ENCODE peak calls at places on chromosomes 4 and X, in four cellular contexts. N, T, Z and D are unnamed samples.

GRCh38 chrX:31213941-31214340 is 142.1 kb upstream of the FTHL17 start:
- DNase-seq in N (peak), T (no peak), Z (no peak), D (peak)

GRCh38 chrX:154369453-154370299 is 4.8 kb downstream of the FLNA start:
- DNase-seq in N (peak), T (peak), Z (no peak), D (peak)

GRCh38 chr4:105060628-105061027 is 86.0 kb upstream of the TET2 start:
- DNase-seq in N (peak), T (no peak), Z (no peak), D (no peak)

GRCh38 chr4:93788712-93789111 is 39.8 kb upstream of the ATOH1 start:
- DNase-seq in N (peak), T (no peak), Z (no peak), D (peak)

GRCh38 chrX:40247382-40247781 is 149.6 kb upstream of the BCOR start:
- DNase-seq in N (no peak), T (no peak), Z (no peak), D (no peak)

GRCh38 chrX:40278340-40279090 is 180.8 kb upstream of the BCOR start:
- DNase-seq in N (peak), T (no peak), Z (no peak), D (no peak)

GRCh38 chrX:148659481-148659880 is 159.1 kb downstream of the AFF2 start:
- DNase-seq in N (no peak), T (no peak), Z (no peak), D (no peak)

GRCh38 chr4:150211016-150211415 is 132.8 kb downstream of the DCLK2 start:
- DNase-seq in N (no peak), T (no peak), Z (no peak), D (no peak)

GRCh38 chr4:48339642-48340041 is 1.7 kb upstream of the SLAIN2 start:
- DNase-seq in N (no peak), T (no peak), Z (no peak), D (no peak)

GRCh38 chr4:48370260-48371134 is 29.2 kb downstream of the SLAIN2 start:
- DNase-seq in N (no peak), T (peak), Z (no peak), D (no peak)

GRCh38 chrX:69117876-69118526 is 47.3 kb downstream of the PJA1 start:
- DNase-seq in N (no peak), T (no peak), Z (no peak), D (no peak)

GRCh38 chr4:11271263-11271662 is 157.4 kb downstream of the HS3ST1 start:
- DNase-seq in N (no peak), T (no peak), Z (no peak), D (no peak)

GRCh38 chrX:9340619-9341304 is 124.1 kb upstream of the TBL1X start:
- DNase-seq in N (peak), T (no peak), Z (no peak), D (peak)

GRCh38 chr4:1380368-1381151 is 25.7 kb downstream of the NKX1-1 start:
- DNase-seq in N (no peak), T (no peak), Z (no peak), D (no peak)

GRCh38 chrX:65697915-65698796 is 30.7 kb downstream of the MSN start:
- DNase-seq in N (peak), T (no peak), Z (no peak), D (no peak)

GRCh38 chr4:184979461-184980124 is 38.7 kb upstream of the HELT start:
- DNase-seq in N (no peak), T (no peak), Z (no peak), D (no peak)

GRCh38 chr4:37976513-37976912 is 16.3 kb downstream of the PTTG2 start:
- DNase-seq in N (peak), T (no peak), Z (no peak), D (peak)

GRCh38 chr4:189202869-189203271 is 737.8 kb upstream of the FRG1 start:
- DNase-seq in N (peak), T (no peak), Z (no peak), D (peak)

GRCh38 chr4:138078264-138078663 is 163.9 kb downstream of the SLC7A11 start:
- DNase-seq in N (peak), T (no peak), Z (no peak), D (no peak)

GRCh38 chr4:122635205-122635604 is 14.3 kb upstream of the IL21 start:
- DNase-seq in N (no peak), T (no peak), Z (no peak), D (no peak)

GRCh38 chr4:74114234-74114633 is 15.2 kb upstream of the CXCL2 start:
- DNase-seq in N (peak), T (no peak), Z (no peak), D (peak)

GRCh38 chr4:103193457-103193856 is 4.7 kb downstream of the CENPE start:
- DNase-seq in N (no peak), T (no peak), Z (no peak), D (no peak)

GRCh38 chrX:152072236-152072635 is 66.1 kb downstream of the MAGEA10 start:
- DNase-seq in N (peak), T (no peak), Z (no peak), D (peak)

GRCh38 chrX:70087857-70088256 is 25.6 kb downstream of the OTUD6A start:
- DNase-seq in N (peak), T (no peak), Z (no peak), D (peak)

GRCh38 chr4:2787230-2788100 is 5.4 kb upstream of the SH3BP2 start:
- DNase-seq in N (no peak), T (no peak), Z (no peak), D (no peak)

GRCh38 chrX:155864655-155865054 is 16.5 kb upstream of the VAMP7 start:
- DNase-seq in N (peak), T (no peak), Z (no peak), D (no peak)

GRCh38 chrX:43269201-43269600 is 386.9 kb upstream of the MAOA start:
- DNase-seq in N (peak), T (no peak), Z (no peak), D (no peak)

GRCh38 chr4:110175634-110176033 is 22.8 kb downstream of the ELOVL6 start:
- DNase-seq in N (no peak), T (no peak), Z (no peak), D (no peak)

GRCh38 chr4:184361443-184361842 is 112.9 kb downstream of the IRF2 start:
- DNase-seq in N (peak), T (no peak), Z (no peak), D (no peak)

GRCh38 chrX:40474205-40474626 is 106.6 kb upstream of the ATP6AP2 start:
- DNase-seq in N (peak), T (peak), Z (no peak), D (no peak)